ENCODE peak calls at places on chromosomes 5 and 9, in eight cellular contexts. One of them, this sample, is unnamed.

GRCh38 chr5:181045316-181045715 is 5.2 kb downstream of the BTNL9 start:
- DNase-seq in hepatocyte: no peak
- DNase-seq in upper lobe of right lung: no peak
- DNase-seq in Peyer's patch: no peak
- DNase-seq in colonic mucosa: no peak
- DNase-seq in CD8-positive, alpha-beta T cell: no peak
- DNase-seq in fibroblast of lung: no peak
- DNase-seq in HCT116: no peak
- DNase-seq in this sample: no peak

GRCh38 chr5:93512799-93513198 is 68.2 kb downstream of the NR2F1-AS1 start:
- DNase-seq in hepatocyte: no peak
- DNase-seq in upper lobe of right lung: no peak
- DNase-seq in Peyer's patch: no peak
- DNase-seq in colonic mucosa: no peak
- DNase-seq in CD8-positive, alpha-beta T cell: no peak
- DNase-seq in fibroblast of lung: peak; percentile 93
- DNase-seq in HCT116: no peak
- DNase-seq in this sample: no peak

GRCh38 chr5:173853370-173854131 is 34.6 kb upstream of the CPEB4 start:
- DNase-seq in hepatocyte: no peak
- DNase-seq in upper lobe of right lung: no peak
- DNase-seq in Peyer's patch: no peak
- DNase-seq in colonic mucosa: no peak
- DNase-seq in CD8-positive, alpha-beta T cell: no peak
- DNase-seq in fibroblast of lung: no peak
- DNase-seq in HCT116: no peak
- DNase-seq in this sample: no peak

GRCh38 chr5:134392301-134392700 is 19.4 kb downstream of the CDKN2AIPNL start:
- DNase-seq in hepatocyte: no peak
- DNase-seq in upper lobe of right lung: no peak
- DNase-seq in Peyer's patch: no peak
- DNase-seq in colonic mucosa: no peak
- DNase-seq in CD8-positive, alpha-beta T cell: no peak
- DNase-seq in fibroblast of lung: no peak
- DNase-seq in HCT116: no peak
- DNase-seq in this sample: no peak

GRCh38 chr5:96881511-96882115 is 5.3 kb downstream of the ERAP2 start:
- DNase-seq in hepatocyte: peak; percentile 56
- DNase-seq in upper lobe of right lung: no peak
- DNase-seq in Peyer's patch: no peak
- DNase-seq in colonic mucosa: no peak
- DNase-seq in CD8-positive, alpha-beta T cell: no peak
- DNase-seq in fibroblast of lung: peak; percentile 96
- DNase-seq in HCT116: no peak
- DNase-seq in this sample: no peak

GRCh38 chr5:76716456-76717157 is 681 bp downstream of the F2R start:
- DNase-seq in hepatocyte: peak; percentile 23
- DNase-seq in upper lobe of right lung: no peak
- DNase-seq in Peyer's patch: peak; percentile 59
- DNase-seq in colonic mucosa: peak; percentile 44
- DNase-seq in CD8-positive, alpha-beta T cell: peak; percentile 18
- DNase-seq in fibroblast of lung: peak; percentile 29
- DNase-seq in HCT116: no peak
- DNase-seq in this sample: no peak

GRCh38 chr5:66864240-66864884 is 268.2 kb downstream of the MAST4 start:
- DNase-seq in hepatocyte: no peak
- DNase-seq in upper lobe of right lung: no peak
- DNase-seq in Peyer's patch: no peak
- DNase-seq in colonic mucosa: no peak
- DNase-seq in CD8-positive, alpha-beta T cell: no peak
- DNase-seq in fibroblast of lung: peak; percentile 65
- DNase-seq in HCT116: no peak
- DNase-seq in this sample: no peak

GRCh38 chr9:75039006-75039405 is 10.9 kb upstream of the CARNMT1 start:
- DNase-seq in hepatocyte: peak; percentile 17
- DNase-seq in upper lobe of right lung: no peak
- DNase-seq in Peyer's patch: no peak
- DNase-seq in colonic mucosa: no peak
- DNase-seq in CD8-positive, alpha-beta T cell: no peak
- DNase-seq in fibroblast of lung: peak; percentile 84
- DNase-seq in HCT116: no peak
- DNase-seq in this sample: no peak

GRCh38 chr9:109143881-109144562 is 23.0 kb downstream of the FRRS1L start:
- DNase-seq in hepatocyte: no peak
- DNase-seq in upper lobe of right lung: no peak
- DNase-seq in Peyer's patch: no peak
- DNase-seq in colonic mucosa: no peak
- DNase-seq in CD8-positive, alpha-beta T cell: no peak
- DNase-seq in fibroblast of lung: peak; percentile 39
- DNase-seq in HCT116: peak; percentile 60
- DNase-seq in this sample: no peak

GRCh38 chr9:37520641-37521040 is 34.9 kb downstream of the POLR1E start:
- DNase-seq in hepatocyte: no peak
- DNase-seq in upper lobe of right lung: no peak
- DNase-seq in Peyer's patch: no peak
- DNase-seq in colonic mucosa: no peak
- DNase-seq in CD8-positive, alpha-beta T cell: no peak
- DNase-seq in fibroblast of lung: no peak
- DNase-seq in HCT116: no peak
- DNase-seq in this sample: no peak
- TF ChIP-seq CTCF in hepatocyte: no peak
- TF ChIP-seq CTCF in upper lobe of right lung: no peak
- TF ChIP-seq CTCF in Peyer's patch: no peak
- TF ChIP-seq CTCF in colonic mucosa: no peak
- TF ChIP-seq CTCF in CD8-positive, alpha-beta T cell: no peak
- TF ChIP-seq CTCF in fibroblast of lung: no peak
- TF ChIP-seq CTCF in HCT116: peak; percentile 18
- TF ChIP-seq CTCF in this sample: no peak

DNA sequence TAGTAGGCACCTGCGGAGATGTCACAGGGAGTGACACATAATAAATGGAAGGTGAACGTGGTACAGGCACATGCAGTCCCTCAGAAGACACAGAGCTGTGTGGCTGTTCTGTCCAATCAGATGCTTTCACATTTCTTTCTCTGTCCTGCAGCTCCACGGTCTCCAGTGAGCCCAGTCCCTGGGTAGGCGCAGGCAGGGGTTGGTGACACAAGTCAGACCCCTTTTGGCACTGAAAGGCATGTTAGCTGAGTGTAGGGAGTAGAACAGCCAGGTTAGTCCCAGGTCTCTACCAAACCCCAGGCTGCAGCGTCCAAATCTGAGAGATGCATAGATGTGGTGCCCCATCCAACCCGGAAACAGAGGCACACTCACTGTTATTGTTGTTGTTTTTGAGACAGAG is 2.8 kb downstream of the SLC31A2 start:
- DNase-seq in hepatocyte: no peak
- DNase-seq in upper lobe of right lung: no peak
- DNase-seq in Peyer's patch: no peak
- DNase-seq in colonic mucosa: no peak
- DNase-seq in CD8-positive, alpha-beta T cell: no peak
- DNase-seq in fibroblast of lung: no peak
- DNase-seq in HCT116: no peak
- DNase-seq in this sample: no peak
- H3K27ac ChIP-seq in hepatocyte: no peak overlapping the region
- H3K27ac ChIP-seq in upper lobe of right lung: no peak overlapping the region
- H3K27ac ChIP-seq in Peyer's patch: no peak overlapping the region
- H3K27ac ChIP-seq in colonic mucosa: no peak overlapping the region
- H3K27ac ChIP-seq in CD8-positive, alpha-beta T cell: no peak overlapping the region
- H3K27ac ChIP-seq in fibroblast of lung: no peak overlapping the region
- H3K27ac ChIP-seq in HCT116: no peak overlapping the region
- H3K27ac ChIP-seq in this sample: peak overlapping the region; percentile 92

DNA sequence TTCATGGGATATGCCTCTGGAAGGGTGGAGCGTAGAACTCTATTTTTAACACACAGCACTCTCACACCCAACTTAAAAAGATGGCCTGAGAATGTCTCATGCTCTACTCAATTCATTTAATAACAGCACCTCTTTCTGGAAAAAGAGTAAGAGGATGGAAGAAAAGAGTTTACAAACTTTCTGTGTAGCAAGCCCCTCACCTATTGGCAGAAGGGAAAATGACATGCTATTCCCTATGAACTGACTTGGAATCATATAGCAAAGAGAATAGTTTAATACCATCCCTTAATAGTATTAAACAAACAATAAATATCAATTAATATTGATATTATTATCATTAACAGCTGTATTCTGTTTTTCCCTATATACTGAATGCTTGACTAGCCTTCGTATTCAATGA is 233.3 kb downstream of the KCTD16 start:
- DNase-seq in hepatocyte: no peak
- DNase-seq in upper lobe of right lung: no peak
- DNase-seq in Peyer's patch: no peak
- DNase-seq in colonic mucosa: no peak
- DNase-seq in CD8-positive, alpha-beta T cell: no peak
- DNase-seq in fibroblast of lung: no peak
- DNase-seq in HCT116: no peak
- DNase-seq in this sample: no peak
- TF ChIP-seq CTCF in hepatocyte: no peak
- TF ChIP-seq CTCF in upper lobe of right lung: no peak
- TF ChIP-seq CTCF in Peyer's patch: no peak
- TF ChIP-seq CTCF in colonic mucosa: no peak
- TF ChIP-seq CTCF in CD8-positive, alpha-beta T cell: no peak
- TF ChIP-seq CTCF in fibroblast of lung: no peak
- TF ChIP-seq CTCF in HCT116: no peak
- TF ChIP-seq CTCF in this sample: no peak

GRCh38 chr5:375336-375920 is 53.9 kb downstream of the AHRR start:
- DNase-seq in hepatocyte: no peak
- DNase-seq in upper lobe of right lung: peak; percentile 56
- DNase-seq in Peyer's patch: peak; percentile 33
- DNase-seq in colonic mucosa: peak; percentile 13
- DNase-seq in CD8-positive, alpha-beta T cell: peak; percentile 3
- DNase-seq in fibroblast of lung: no peak
- DNase-seq in HCT116: no peak
- DNase-seq in this sample: peak; percentile 31

GRCh38 chr5:373710-374602 is 52.4 kb downstream of the AHRR start:
- DNase-seq in hepatocyte: peak; percentile 95
- DNase-seq in upper lobe of right lung: peak; percentile 75
- DNase-seq in Peyer's patch: peak; percentile 60
- DNase-seq in colonic mucosa: peak; percentile 23
- DNase-seq in CD8-positive, alpha-beta T cell: peak; percentile 59
- DNase-seq in fibroblast of lung: peak; percentile 67
- DNase-seq in HCT116: no peak
- DNase-seq in this sample: peak; percentile 39

GRCh38 chr5:372911-373709 is 51.6 kb downstream of the AHRR start:
- DNase-seq in hepatocyte: no peak
- DNase-seq in upper lobe of right lung: peak; percentile 67
- DNase-seq in Peyer's patch: peak; percentile 45
- DNase-seq in colonic mucosa: peak; percentile 13
- DNase-seq in CD8-positive, alpha-beta T cell: peak; percentile 2
- DNase-seq in fibroblast of lung: peak; percentile 40
- DNase-seq in HCT116: no peak
- DNase-seq in this sample: peak; percentile 18

GRCh38 chr5:375921-376871 is 54.7 kb downstream of the AHRR start:
- DNase-seq in hepatocyte: no peak
- DNase-seq in upper lobe of right lung: peak; percentile 62
- DNase-seq in Peyer's patch: peak; percentile 39
- DNase-seq in colonic mucosa: peak; percentile 13
- DNase-seq in CD8-positive, alpha-beta T cell: peak; percentile 8
- DNase-seq in fibroblast of lung: no peak
- DNase-seq in HCT116: no peak
- DNase-seq in this sample: peak; percentile 20

DNA sequence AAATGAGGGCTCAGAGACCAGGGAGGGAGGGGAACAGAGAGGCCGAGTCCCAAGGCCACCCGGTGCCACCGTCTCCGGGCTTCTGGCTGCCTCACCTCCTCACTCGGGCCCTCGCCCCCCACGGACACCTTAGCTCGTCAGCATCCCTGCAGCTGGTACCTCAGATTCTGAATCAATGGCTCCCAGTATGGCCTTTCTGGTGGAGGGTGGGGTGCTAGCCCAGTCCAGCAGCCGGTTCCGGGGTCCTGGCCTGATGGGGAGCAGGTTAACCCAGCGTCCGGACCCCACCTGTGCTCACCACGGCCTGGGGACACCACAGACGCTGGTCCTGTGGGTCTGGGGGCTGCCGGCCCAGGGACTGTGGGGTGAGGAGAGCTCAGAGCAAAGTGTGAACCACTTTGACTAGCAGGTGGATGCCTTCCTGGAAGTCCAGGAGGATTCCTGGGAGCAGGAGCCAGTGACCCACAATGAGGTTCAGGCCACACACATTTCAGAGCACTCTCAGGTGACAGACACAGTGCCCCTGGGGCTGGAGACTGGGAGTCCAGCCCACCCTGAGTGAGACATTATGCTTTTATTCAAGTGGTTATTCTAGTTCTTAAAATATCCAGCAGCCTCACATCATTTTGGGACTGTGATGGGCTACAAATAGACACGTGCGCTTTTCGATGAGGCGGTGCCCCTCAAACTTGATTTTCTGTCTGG is 53.3 kb downstream of the AHRR start:
- DNase-seq in hepatocyte: no peak
- DNase-seq in upper lobe of right lung: peak; percentile 61
- DNase-seq in Peyer's patch: peak; percentile 42
- DNase-seq in colonic mucosa: peak; percentile 15
- DNase-seq in CD8-positive, alpha-beta T cell: peak; percentile 8
- DNase-seq in fibroblast of lung: no peak
- DNase-seq in HCT116: no peak
- DNase-seq in this sample: no peak
- H3K27ac ChIP-seq in hepatocyte: peak overlapping the region; percentile 77
- H3K27ac ChIP-seq in upper lobe of right lung: no peak overlapping the region
- H3K27ac ChIP-seq in Peyer's patch: no peak overlapping the region
- H3K27ac ChIP-seq in colonic mucosa: no peak overlapping the region
- H3K27ac ChIP-seq in CD8-positive, alpha-beta T cell: no peak overlapping the region
- H3K27ac ChIP-seq in fibroblast of lung: peak overlapping the region; percentile 98
- H3K27ac ChIP-seq in HCT116: peak overlapping the region; percentile 56
- H3K27ac ChIP-seq in this sample: no peak overlapping the region

DNA sequence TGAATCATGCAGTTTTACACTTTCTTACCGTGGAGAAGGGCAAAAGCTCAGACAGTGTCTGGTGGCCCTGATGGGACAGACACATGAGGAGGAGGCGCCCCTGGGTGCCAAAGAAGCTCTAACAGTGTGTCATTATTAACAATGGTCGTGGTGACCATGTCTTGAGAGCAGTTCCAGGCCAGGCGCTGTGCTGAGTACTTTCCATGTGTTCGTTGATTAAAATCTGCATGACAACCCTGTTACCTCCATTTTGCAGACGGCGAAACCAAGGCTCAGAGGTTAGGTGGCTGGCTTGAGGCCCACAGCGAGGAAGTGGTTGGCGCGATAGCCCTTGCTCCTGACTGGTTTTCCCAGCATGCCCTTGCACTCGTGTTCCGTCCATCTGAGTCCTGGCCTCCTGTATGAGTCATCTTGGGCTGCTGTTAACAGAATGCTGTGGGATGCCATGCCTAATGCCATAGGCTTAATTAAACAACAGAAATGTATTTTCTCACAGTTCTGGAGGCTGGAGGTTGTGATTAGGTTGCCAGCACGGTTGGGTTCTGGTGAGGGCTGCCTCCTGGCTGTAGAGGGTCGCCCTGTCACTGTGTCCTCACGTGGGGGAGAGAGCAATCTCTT is 92.0 kb downstream of the AMBP start:
- DNase-seq in hepatocyte: peak; percentile 21
- DNase-seq in upper lobe of right lung: no peak
- DNase-seq in Peyer's patch: no peak
- DNase-seq in colonic mucosa: no peak
- DNase-seq in CD8-positive, alpha-beta T cell: no peak
- DNase-seq in fibroblast of lung: peak; percentile 80
- DNase-seq in HCT116: no peak
- DNase-seq in this sample: no peak
- TF ChIP-seq CTCF in hepatocyte: no peak
- TF ChIP-seq CTCF in upper lobe of right lung: no peak
- TF ChIP-seq CTCF in Peyer's patch: no peak
- TF ChIP-seq CTCF in colonic mucosa: no peak
- TF ChIP-seq CTCF in CD8-positive, alpha-beta T cell: no peak
- TF ChIP-seq CTCF in fibroblast of lung: no peak
- TF ChIP-seq CTCF in HCT116: no peak
- TF ChIP-seq CTCF in this sample: no peak

GRCh38 chr9:35792044-35792813 is 838 bp downstream of the NPR2 start:
- DNase-seq in hepatocyte: no peak
- DNase-seq in upper lobe of right lung: no peak
- DNase-seq in Peyer's patch: no peak
- DNase-seq in colonic mucosa: no peak
- DNase-seq in CD8-positive, alpha-beta T cell: no peak
- DNase-seq in fibroblast of lung: no peak
- DNase-seq in HCT116: no peak
- DNase-seq in this sample: no peak
- H3K27ac ChIP-seq in hepatocyte: no peak overlapping the region
- H3K27ac ChIP-seq in upper lobe of right lung: peak overlapping the region; percentile 66
- H3K27ac ChIP-seq in Peyer's patch: peak overlapping the region; percentile 25
- H3K27ac ChIP-seq in colonic mucosa: no peak overlapping the region
- H3K27ac ChIP-seq in CD8-positive, alpha-beta T cell: no peak overlapping the region
- H3K27ac ChIP-seq in fibroblast of lung: no peak overlapping the region
- H3K27ac ChIP-seq in HCT116: no peak overlapping the region
- H3K27ac ChIP-seq in this sample: no peak overlapping the region

This sample was measured in dorsolateral prefrontal cortex.